ENCODE peak calls at places on chromosomes 6 and 20, in seven cellular contexts. One of them, this sample, is unnamed.

GRCh38 chr20:37365760-37366638 is 20.1 kb downstream of the SRC start:
- DNase-seq in iPS-NIHi11: no peak
- DNase-seq in activated effector memory CD4-positive, alpha-beta T cell treated with Interleukin-2 at 50 U/mL for 16 hours: no peak
- DNase-seq in central memory CD4-positive, alpha-beta T cell: no peak
- DNase-seq in T-helper 17 cell: no peak
- DNase-seq in lower leg skin: no peak
- DNase-seq in DMS 273 treated with DMSO at 0.1 percent for 48 hours: no peak
- DNase-seq in this sample: no peak

GRCh38 chr6:167323111-167323510 is 1.8 kb upstream of the TTLL2 start:
- DNase-seq in lower leg skin: peak
- DNase-seq in activated effector memory CD4-positive, alpha-beta T cell treated with Interleukin-2 at 50 U/mL for 16 hours: no peak
- DNase-seq in T-helper 17 cell: no peak
- DNase-seq in DMS 273 treated with DMSO at 0.1 percent for 48 hours: no peak
- DNase-seq in central memory CD4-positive, alpha-beta T cell: no peak
- DNase-seq in iPS-NIHi11: no peak
- DNase-seq in this sample: no peak

GRCh38 chr6:28537509-28538140 is 11.9 kb downstream of the GPX5 start:
- DNase-seq in central memory CD4-positive, alpha-beta T cell: peak
- DNase-seq in T-helper 17 cell: no peak
- DNase-seq in DMS 273 treated with DMSO at 0.1 percent for 48 hours: no peak
- DNase-seq in activated effector memory CD4-positive, alpha-beta T cell treated with Interleukin-2 at 50 U/mL for 16 hours: no peak
- DNase-seq in iPS-NIHi11: peak
- DNase-seq in lower leg skin: no peak
- DNase-seq in this sample: no peak

GRCh38 chr6:24838081-24838480 is 39.4 kb upstream of the ARMH2 start:
- DNase-seq in iPS-NIHi11: no peak
- DNase-seq in activated effector memory CD4-positive, alpha-beta T cell treated with Interleukin-2 at 50 U/mL for 16 hours: no peak
- DNase-seq in DMS 273 treated with DMSO at 0.1 percent for 48 hours: no peak
- DNase-seq in central memory CD4-positive, alpha-beta T cell: no peak
- DNase-seq in lower leg skin: no peak
- DNase-seq in T-helper 17 cell: no peak
- DNase-seq in this sample: no peak

GRCh38 chr6:120411394-120411793 is 922.9 kb downstream of the TBC1D32 start:
- DNase-seq in T-helper 17 cell: no peak
- DNase-seq in activated effector memory CD4-positive, alpha-beta T cell treated with Interleukin-2 at 50 U/mL for 16 hours: no peak
- DNase-seq in DMS 273 treated with DMSO at 0.1 percent for 48 hours: no peak
- DNase-seq in iPS-NIHi11: no peak
- DNase-seq in lower leg skin: no peak
- DNase-seq in central memory CD4-positive, alpha-beta T cell: no peak
- DNase-seq in this sample: no peak

GRCh38 chr6:139762587-139763031 is 388.2 kb upstream of the CITED2 start:
- DNase-seq in activated effector memory CD4-positive, alpha-beta T cell treated with Interleukin-2 at 50 U/mL for 16 hours: no peak
- DNase-seq in lower leg skin: no peak
- DNase-seq in central memory CD4-positive, alpha-beta T cell: no peak
- DNase-seq in DMS 273 treated with DMSO at 0.1 percent for 48 hours: no peak
- DNase-seq in T-helper 17 cell: no peak
- DNase-seq in iPS-NIHi11: no peak
- DNase-seq in this sample: peak

GRCh38 chr6:108565893-108566292 is 5.2 kb downstream of the FOXO3 start:
- DNase-seq in T-helper 17 cell: no peak
- DNase-seq in DMS 273 treated with DMSO at 0.1 percent for 48 hours: no peak
- DNase-seq in central memory CD4-positive, alpha-beta T cell: no peak
- DNase-seq in iPS-NIHi11: no peak
- DNase-seq in activated effector memory CD4-positive, alpha-beta T cell treated with Interleukin-2 at 50 U/mL for 16 hours: no peak
- DNase-seq in lower leg skin: peak
- DNase-seq in this sample: no peak

GRCh38 chr6:56072856-56073255 is 174.5 kb downstream of the COL21A1 start:
- DNase-seq in lower leg skin: no peak
- DNase-seq in DMS 273 treated with DMSO at 0.1 percent for 48 hours: no peak
- DNase-seq in iPS-NIHi11: no peak
- DNase-seq in T-helper 17 cell: no peak
- DNase-seq in central memory CD4-positive, alpha-beta T cell: no peak
- DNase-seq in activated effector memory CD4-positive, alpha-beta T cell treated with Interleukin-2 at 50 U/mL for 16 hours: no peak
- DNase-seq in this sample: no peak

GRCh38 chr6:157274471-157275226 is 48.7 kb downstream of the TMEM242 start:
- DNase-seq in iPS-NIHi11: peak
- DNase-seq in activated effector memory CD4-positive, alpha-beta T cell treated with Interleukin-2 at 50 U/mL for 16 hours: peak
- DNase-seq in lower leg skin: peak
- DNase-seq in DMS 273 treated with DMSO at 0.1 percent for 48 hours: peak
- DNase-seq in T-helper 17 cell: peak
- DNase-seq in central memory CD4-positive, alpha-beta T cell: peak
- DNase-seq in this sample: peak

GRCh38 chr6:93243379-93243778 is 176.0 kb downstream of the EPHA7 start:
- DNase-seq in activated effector memory CD4-positive, alpha-beta T cell treated with Interleukin-2 at 50 U/mL for 16 hours: no peak
- DNase-seq in lower leg skin: no peak
- DNase-seq in iPS-NIHi11: no peak
- DNase-seq in central memory CD4-positive, alpha-beta T cell: no peak
- DNase-seq in T-helper 17 cell: no peak
- DNase-seq in DMS 273 treated with DMSO at 0.1 percent for 48 hours: no peak
- DNase-seq in this sample: no peak

GRCh38 chr6:168530653-168531071 is 89.7 kb downstream of the SMOC2 start:
- DNase-seq in iPS-NIHi11: peak
- DNase-seq in DMS 273 treated with DMSO at 0.1 percent for 48 hours: no peak
- DNase-seq in activated effector memory CD4-positive, alpha-beta T cell treated with Interleukin-2 at 50 U/mL for 16 hours: no peak
- DNase-seq in T-helper 17 cell: no peak
- DNase-seq in lower leg skin: peak
- DNase-seq in central memory CD4-positive, alpha-beta T cell: no peak
- DNase-seq in this sample: no peak

GRCh38 chr6:168107191-168107940 is 28.4 kb upstream of the FRMD1 start:
- DNase-seq in activated effector memory CD4-positive, alpha-beta T cell treated with Interleukin-2 at 50 U/mL for 16 hours: no peak
- DNase-seq in iPS-NIHi11: no peak
- DNase-seq in central memory CD4-positive, alpha-beta T cell: no peak
- DNase-seq in DMS 273 treated with DMSO at 0.1 percent for 48 hours: no peak
- DNase-seq in lower leg skin: no peak
- DNase-seq in T-helper 17 cell: no peak
- DNase-seq in this sample: no peak

GRCh38 chr20:15487030-15487429 is 1086.2 kb downstream of the KIF16B start:
- DNase-seq in DMS 273 treated with DMSO at 0.1 percent for 48 hours: no peak
- DNase-seq in lower leg skin: no peak
- DNase-seq in T-helper 17 cell: no peak
- DNase-seq in iPS-NIHi11: no peak
- DNase-seq in central memory CD4-positive, alpha-beta T cell: no peak
- DNase-seq in activated effector memory CD4-positive, alpha-beta T cell treated with Interleukin-2 at 50 U/mL for 16 hours: no peak
- DNase-seq in this sample: no peak

GRCh38 chr6:137487947-137488735 is 6.1 kb downstream of the OLIG3 start:
- DNase-seq in activated effector memory CD4-positive, alpha-beta T cell treated with Interleukin-2 at 50 U/mL for 16 hours: no peak
- DNase-seq in DMS 273 treated with DMSO at 0.1 percent for 48 hours: no peak
- DNase-seq in lower leg skin: no peak
- DNase-seq in iPS-NIHi11: peak
- DNase-seq in central memory CD4-positive, alpha-beta T cell: peak
- DNase-seq in T-helper 17 cell: no peak
- DNase-seq in this sample: no peak

GRCh38 chr6:53466257-53466656 is 78.6 kb downstream of the GCLC start:
- DNase-seq in DMS 273 treated with DMSO at 0.1 percent for 48 hours: no peak
- DNase-seq in T-helper 17 cell: no peak
- DNase-seq in iPS-NIHi11: no peak
- DNase-seq in lower leg skin: no peak
- DNase-seq in central memory CD4-positive, alpha-beta T cell: no peak
- DNase-seq in activated effector memory CD4-positive, alpha-beta T cell treated with Interleukin-2 at 50 U/mL for 16 hours: no peak
- DNase-seq in this sample: no peak

GRCh38 chr6:21305827-21306469 is 287.6 kb upstream of the SOX4 start:
- DNase-seq in lower leg skin: no peak
- DNase-seq in iPS-NIHi11: no peak
- DNase-seq in central memory CD4-positive, alpha-beta T cell: no peak
- DNase-seq in T-helper 17 cell: no peak
- DNase-seq in DMS 273 treated with DMSO at 0.1 percent for 48 hours: peak
- DNase-seq in activated effector memory CD4-positive, alpha-beta T cell treated with Interleukin-2 at 50 U/mL for 16 hours: no peak
- DNase-seq in this sample: no peak

GRCh38 chr6:143742070-143742954 is 64.5 kb downstream of the PHACTR2 start:
- DNase-seq in DMS 273 treated with DMSO at 0.1 percent for 48 hours: no peak
- DNase-seq in iPS-NIHi11: no peak
- DNase-seq in T-helper 17 cell: no peak
- DNase-seq in lower leg skin: no peak
- DNase-seq in central memory CD4-positive, alpha-beta T cell: no peak
- DNase-seq in activated effector memory CD4-positive, alpha-beta T cell treated with Interleukin-2 at 50 U/mL for 16 hours: no peak
- DNase-seq in this sample: no peak

GRCh38 chr6:53956068-53956711 is 155.1 kb upstream of the MLIP start:
- DNase-seq in activated effector memory CD4-positive, alpha-beta T cell treated with Interleukin-2 at 50 U/mL for 16 hours: no peak
- DNase-seq in DMS 273 treated with DMSO at 0.1 percent for 48 hours: peak
- DNase-seq in iPS-NIHi11: peak
- DNase-seq in central memory CD4-positive, alpha-beta T cell: no peak
- DNase-seq in lower leg skin: peak
- DNase-seq in T-helper 17 cell: no peak
- DNase-seq in this sample: no peak

GRCh38 chr6:5749666-5750215 is 257.0 kb downstream of the NRN1 start:
- DNase-seq in DMS 273 treated with DMSO at 0.1 percent for 48 hours: no peak
- DNase-seq in activated effector memory CD4-positive, alpha-beta T cell treated with Interleukin-2 at 50 U/mL for 16 hours: no peak
- DNase-seq in lower leg skin: peak
- DNase-seq in iPS-NIHi11: no peak
- DNase-seq in T-helper 17 cell: no peak
- DNase-seq in central memory CD4-positive, alpha-beta T cell: no peak
- DNase-seq in this sample: no peak

GRCh38 chr6:25971187-25971811 is 8.7 kb downstream of the TRIM38 start:
- DNase-seq in activated effector memory CD4-positive, alpha-beta T cell treated with Interleukin-2 at 50 U/mL for 16 hours: no peak
- DNase-seq in iPS-NIHi11: peak
- DNase-seq in DMS 273 treated with DMSO at 0.1 percent for 48 hours: no peak
- DNase-seq in central memory CD4-positive, alpha-beta T cell: no peak
- DNase-seq in T-helper 17 cell: no peak
- DNase-seq in lower leg skin: peak
- DNase-seq in this sample: no peak

GRCh38 chr20:49809803-49810359 is 2.7 kb upstream of the SLC9A8 start:
- DNase-seq in T-helper 17 cell: no peak
- DNase-seq in activated effector memory CD4-positive, alpha-beta T cell treated with Interleukin-2 at 50 U/mL for 16 hours: no peak
- DNase-seq in lower leg skin: peak
- DNase-seq in central memory CD4-positive, alpha-beta T cell: no peak
- DNase-seq in DMS 273 treated with DMSO at 0.1 percent for 48 hours: no peak
- DNase-seq in iPS-NIHi11: no peak
- DNase-seq in this sample: no peak

GRCh38 chr6:158095031-158095430 is 73.0 kb downstream of the SERAC1 start:
- DNase-seq in iPS-NIHi11: no peak
- DNase-seq in lower leg skin: no peak
- DNase-seq in DMS 273 treated with DMSO at 0.1 percent for 48 hours: no peak
- DNase-seq in central memory CD4-positive, alpha-beta T cell: no peak
- DNase-seq in activated effector memory CD4-positive, alpha-beta T cell treated with Interleukin-2 at 50 U/mL for 16 hours: no peak
- DNase-seq in T-helper 17 cell: no peak
- DNase-seq in this sample: no peak

GRCh38 chr6:33977606-33978438 is 168.1 kb downstream of the GRM4 start:
- DNase-seq in iPS-NIHi11: no peak
- DNase-seq in lower leg skin: peak
- DNase-seq in DMS 273 treated with DMSO at 0.1 percent for 48 hours: no peak
- DNase-seq in T-helper 17 cell: no peak
- DNase-seq in central memory CD4-positive, alpha-beta T cell: no peak
- DNase-seq in activated effector memory CD4-positive, alpha-beta T cell treated with Interleukin-2 at 50 U/mL for 16 hours: no peak
- DNase-seq in this sample: no peak

GRCh38 chr6:151291145-151292055 is 51.6 kb downstream of the AKAP12 start:
- DNase-seq in lower leg skin: no peak
- DNase-seq in activated effector memory CD4-positive, alpha-beta T cell treated with Interleukin-2 at 50 U/mL for 16 hours: no peak
- DNase-seq in DMS 273 treated with DMSO at 0.1 percent for 48 hours: no peak
- DNase-seq in T-helper 17 cell: no peak
- DNase-seq in central memory CD4-positive, alpha-beta T cell: no peak
- DNase-seq in iPS-NIHi11: peak
- DNase-seq in this sample: no peak

GRCh38 chr6:163457637-163458561 is 43.4 kb downstream of the QKI start:
- DNase-seq in activated effector memory CD4-positive, alpha-beta T cell treated with Interleukin-2 at 50 U/mL for 16 hours: no peak
- DNase-seq in iPS-NIHi11: peak
- DNase-seq in DMS 273 treated with DMSO at 0.1 percent for 48 hours: no peak
- DNase-seq in T-helper 17 cell: no peak
- DNase-seq in central memory CD4-positive, alpha-beta T cell: no peak
- DNase-seq in lower leg skin: no peak
- DNase-seq in this sample: peak

GRCh38 chr6:134145786-134146185 is 93.4 kb upstream of the SLC2A12 start:
- DNase-seq in lower leg skin: no peak
- DNase-seq in iPS-NIHi11: peak
- DNase-seq in central memory CD4-positive, alpha-beta T cell: no peak
- DNase-seq in T-helper 17 cell: no peak
- DNase-seq in activated effector memory CD4-positive, alpha-beta T cell treated with Interleukin-2 at 50 U/mL for 16 hours: no peak
- DNase-seq in DMS 273 treated with DMSO at 0.1 percent for 48 hours: no peak
- DNase-seq in this sample: no peak

GRCh38 chr6:117298941-117299340 is 33.6 kb downstream of the VGLL2 start:
- DNase-seq in DMS 273 treated with DMSO at 0.1 percent for 48 hours: no peak
- DNase-seq in T-helper 17 cell: no peak
- DNase-seq in central memory CD4-positive, alpha-beta T cell: no peak
- DNase-seq in lower leg skin: no peak
- DNase-seq in iPS-NIHi11: no peak
- DNase-seq in activated effector memory CD4-positive, alpha-beta T cell treated with Interleukin-2 at 50 U/mL for 16 hours: no peak
- DNase-seq in this sample: no peak

GRCh38 chr6:7343546-7344475 is 30.8 kb upstream of the SSR1 start:
- DNase-seq in DMS 273 treated with DMSO at 0.1 percent for 48 hours: no peak
- DNase-seq in lower leg skin: no peak
- DNase-seq in T-helper 17 cell: no peak
- DNase-seq in iPS-NIHi11: no peak
- DNase-seq in activated effector memory CD4-positive, alpha-beta T cell treated with Interleukin-2 at 50 U/mL for 16 hours: no peak
- DNase-seq in central memory CD4-positive, alpha-beta T cell: no peak
- DNase-seq in this sample: peak

GRCh38 chr6:125953502-125953875 is 3.1 kb upstream of the HINT3 start:
- DNase-seq in DMS 273 treated with DMSO at 0.1 percent for 48 hours: no peak
- DNase-seq in activated effector memory CD4-positive, alpha-beta T cell treated with Interleukin-2 at 50 U/mL for 16 hours: no peak
- DNase-seq in iPS-NIHi11: no peak
- DNase-seq in central memory CD4-positive, alpha-beta T cell: no peak
- DNase-seq in lower leg skin: no peak
- DNase-seq in T-helper 17 cell: no peak
- DNase-seq in this sample: peak

GRCh38 chr20:9185511-9185910 is 116.6 kb downstream of the PLCB4 start:
- DNase-seq in iPS-NIHi11: no peak
- DNase-seq in DMS 273 treated with DMSO at 0.1 percent for 48 hours: no peak
- DNase-seq in lower leg skin: no peak
- DNase-seq in T-helper 17 cell: no peak
- DNase-seq in activated effector memory CD4-positive, alpha-beta T cell treated with Interleukin-2 at 50 U/mL for 16 hours: no peak
- DNase-seq in central memory CD4-positive, alpha-beta T cell: no peak
- DNase-seq in this sample: no peak

GRCh38 chr6:137172734-137173431 is 561 bp downstream of the IL22RA2 start:
- DNase-seq in lower leg skin: no peak
- DNase-seq in DMS 273 treated with DMSO at 0.1 percent for 48 hours: no peak
- DNase-seq in T-helper 17 cell: no peak
- DNase-seq in central memory CD4-positive, alpha-beta T cell: no peak
- DNase-seq in iPS-NIHi11: no peak
- DNase-seq in activated effector memory CD4-positive, alpha-beta T cell treated with Interleukin-2 at 50 U/mL for 16 hours: no peak
- DNase-seq in this sample: no peak

GRCh38 chr6:21741221-21742109 is 147.9 kb downstream of the SOX4 start:
- DNase-seq in DMS 273 treated with DMSO at 0.1 percent for 48 hours: no peak
- DNase-seq in T-helper 17 cell: no peak
- DNase-seq in lower leg skin: no peak
- DNase-seq in central memory CD4-positive, alpha-beta T cell: no peak
- DNase-seq in activated effector memory CD4-positive, alpha-beta T cell treated with Interleukin-2 at 50 U/mL for 16 hours: no peak
- DNase-seq in iPS-NIHi11: no peak
- DNase-seq in this sample: no peak

GRCh38 chr6:105940990-105941389 is 145.1 kb upstream of the PRDM1 start:
- DNase-seq in activated effector memory CD4-positive, alpha-beta T cell treated with Interleukin-2 at 50 U/mL for 16 hours: no peak
- DNase-seq in central memory CD4-positive, alpha-beta T cell: no peak
- DNase-seq in T-helper 17 cell: no peak
- DNase-seq in iPS-NIHi11: no peak
- DNase-seq in lower leg skin: no peak
- DNase-seq in DMS 273 treated with DMSO at 0.1 percent for 48 hours: no peak
- DNase-seq in this sample: no peak

GRCh38 chr6:112979830-112980229 is 632.7 kb downstream of the RFPL4B start:
- DNase-seq in T-helper 17 cell: no peak
- DNase-seq in lower leg skin: no peak
- DNase-seq in iPS-NIHi11: no peak
- DNase-seq in DMS 273 treated with DMSO at 0.1 percent for 48 hours: no peak
- DNase-seq in central memory CD4-positive, alpha-beta T cell: no peak
- DNase-seq in activated effector memory CD4-positive, alpha-beta T cell treated with Interleukin-2 at 50 U/mL for 16 hours: no peak
- DNase-seq in this sample: no peak

GRCh38 chr20:32959351-32960221 is 44.6 kb downstream of the SUN5 start:
- DNase-seq in DMS 273 treated with DMSO at 0.1 percent for 48 hours: no peak
- DNase-seq in iPS-NIHi11: no peak
- DNase-seq in T-helper 17 cell: no peak
- DNase-seq in central memory CD4-positive, alpha-beta T cell: no peak
- DNase-seq in activated effector memory CD4-positive, alpha-beta T cell treated with Interleukin-2 at 50 U/mL for 16 hours: no peak
- DNase-seq in lower leg skin: peak
- DNase-seq in this sample: no peak

GRCh38 chr20:478949-479429 is 16.7 kb upstream of the TBC1D20 start:
- DNase-seq in activated effector memory CD4-positive, alpha-beta T cell treated with Interleukin-2 at 50 U/mL for 16 hours: no peak
- DNase-seq in DMS 273 treated with DMSO at 0.1 percent for 48 hours: peak
- DNase-seq in T-helper 17 cell: no peak
- DNase-seq in iPS-NIHi11: peak
- DNase-seq in lower leg skin: no peak
- DNase-seq in central memory CD4-positive, alpha-beta T cell: peak
- DNase-seq in this sample: no peak

This sample was measured in upper lobe of left lung.